ENCODE peak calls at places on chromosome 4, in six cellular contexts. F is A549, B is IMR-90, N is heart left ventricle, D is transverse colon, K is upper lobe of left lung. V is an unnamed sample.
A peak's percentile ranks its signal among the peaks of the same experiment; 100 is the strongest.

GRCh38 chr4:91758487-91758886 is 545.3 kb upstream of the GRID2 start:
- DNase-seq in F (no peak), B (no peak), N (no peak), D (no peak), K (no peak), V (no peak)

GRCh38 chr4:106264331-106264728 is 51.7 kb downstream of the TBCK start:
- DNase-seq in F (peak; percentile 72), B (peak; percentile 17), N (no peak), D (no peak), K (no peak), V (no peak)

GRCh38 chr4:74283614-74284013 is 24.7 kb upstream of the EPGN start:
- DNase-seq in F (peak; percentile 38), B (peak; percentile 51), N (no peak), D (no peak), K (no peak), V (no peak)

GRCh38 chr4:65668201-65669007 is 1.9 kb downstream of the EPHA5 start:
- DNase-seq in F (no peak), B (no peak), N (no peak), D (no peak), K (no peak), V (no peak)

GRCh38 chr4:52721968-52722814 is 29.0 kb downstream of the ERVMER34-1 start:
- DNase-seq in F (peak; percentile 95), B (peak; percentile 97), N (peak; percentile 96), D (peak; percentile 94), K (peak; percentile 92), V (peak; percentile 94)

GRCh38 chr4:142840516-142841123 is 5.5 kb downstream of the INPP4B start:
- DNase-seq in F (peak; percentile 44), B (peak; percentile 68), N (no peak), D (no peak), K (no peak), V (no peak)

GRCh38 chr4:102574317-102574716 is 73.2 kb downstream of the NFKB1 start:
- DNase-seq in F (no peak), B (peak; percentile 63), N (no peak), D (no peak), K (no peak), V (no peak)

GRCh38 chr4:106208481-106209460 is 107.2 kb downstream of the TBCK start:
- DNase-seq in F (no peak), B (no peak), N (peak; percentile 23), D (no peak), K (peak; percentile 37), V (no peak)

GRCh38 chr4:69060651-69061308 is 35.5 kb upstream of the UGT2B7 start:
- DNase-seq in F (peak; percentile 41), B (no peak), N (no peak), D (no peak), K (no peak), V (no peak)

GRCh38 chr4:93791570-93792195 is 36.9 kb upstream of the ATOH1 start:
- DNase-seq in F (peak; percentile 44), B (peak; percentile 48), N (no peak), D (peak; percentile 64), K (no peak), V (no peak)

GRCh38 chr4:107838138-107838618 is 13.4 kb downstream of the SGMS2 start:
- DNase-seq in F (no peak), B (peak; percentile 25), N (no peak), D (no peak), K (no peak), V (no peak)

GRCh38 chr4:55866973-55867574 is 13.6 kb downstream of the EXOC1 start:
- DNase-seq in F (peak; percentile 61), B (peak; percentile 74), N (no peak), D (no peak), K (no peak), V (no peak)

GRCh38 chr4:176271749-176272148 is 2.7 kb upstream of the ASB5 start:
- DNase-seq in F (peak; percentile 25), B (peak; percentile 70), N (no peak), D (no peak), K (no peak), V (no peak)

GRCh38 chr4:118076958-118077766 is 42.9 kb downstream of the NDST3 start:
- DNase-seq in F (peak; percentile 21), B (peak; percentile 34), N (peak; percentile 4), D (peak; percentile 11), K (no peak), V (no peak)

GRCh38 chr4:82561745-82562552 is at the start of gene TMEM150C:
- DNase-seq in F (peak; percentile 48), B (no peak), N (peak; percentile 49), D (peak; percentile 22), K (peak; percentile 87), V (no peak)

GRCh38 chr4:4226606-4227438 is at the start of gene OTOP1:
- DNase-seq in F (no peak), B (no peak), N (no peak), D (no peak), K (peak; percentile 82), V (no peak)

GRCh38 chr4:55733874-55734437 is 85.6 kb upstream of the EXOC1L start:
- DNase-seq in F (peak; percentile 56), B (peak; percentile 3), N (peak; percentile 50), D (peak; percentile 91), K (no peak), V (peak; percentile 14)

GRCh38 chr4:123497328-123497727 is 100.7 kb downstream of the SPRY1 start:
- DNase-seq in F (no peak), B (no peak), N (no peak), D (no peak), K (no peak), V (no peak)

GRCh38 chr4:139928568-139928967 is 225.4 kb downstream of the MAML3 start:
- DNase-seq in F (no peak), B (no peak), N (no peak), D (no peak), K (no peak), V (no peak)

GRCh38 chr4:31918891-31919290 is 1198.7 kb downstream of the PCDH7 start:
- DNase-seq in F (no peak), B (no peak), N (no peak), D (no peak), K (no peak), V (no peak)

GRCh38 chr4:68708566-68708965 is 38.1 kb upstream of the UGT2B15 start:
- DNase-seq in F (no peak), B (no peak), N (no peak), D (no peak), K (no peak), V (no peak)

GRCh38 chr4:47926667-47927258 is 12.4 kb upstream of the NFXL1 start:
- DNase-seq in F (peak; percentile 42), B (peak; percentile 47), N (peak; percentile 45), D (peak; percentile 51), K (no peak), V (no peak)

GRCh38 chr4:88244821-88245579 is 39.4 kb downstream of the PPM1K start:
- DNase-seq in F (no peak), B (no peak), N (no peak), D (peak; percentile 15), K (peak; percentile 47), V (peak; percentile 93)

GRCh38 chr4:128528793-128529553 is 241.4 kb upstream of the PGRMC2 start:
- DNase-seq in F (peak; percentile 95), B (peak; percentile 99), N (no peak), D (no peak), K (no peak), V (peak; percentile 38)

GRCh38 chr4:123415977-123416376 is 19.4 kb downstream of the SPRY1 start:
- DNase-seq in F (no peak), B (peak; percentile 45), N (no peak), D (no peak), K (no peak), V (no peak)

GRCh38 chr4:86233681-86234080 is 126.2 kb downstream of the MAPK10 start:
- DNase-seq in F (no peak), B (peak; percentile 15), N (no peak), D (no peak), K (no peak), V (no peak)

GRCh38 chr4:3420606-3420955 is 21.2 kb upstream of the HGFAC start:
- DNase-seq in F (no peak), B (no peak), N (peak; percentile 20), D (no peak), K (peak; percentile 60), V (no peak)

GRCh38 chr4:60682901-60683300 is 517.2 kb upstream of the ADGRL3 start:
- DNase-seq in F (no peak), B (peak; percentile 79), N (no peak), D (no peak), K (no peak), V (no peak)

GRCh38 chr4:138062929-138063328 is 179.2 kb downstream of the SLC7A11 start:
- DNase-seq in F (no peak), B (peak; percentile 79), N (no peak), D (no peak), K (no peak), V (no peak)

GRCh38 chr4:38150021-38150671 is 189.9 kb downstream of the PTTG2 start:
- DNase-seq in F (no peak), B (peak; percentile 86), N (no peak), D (no peak), K (no peak), V (no peak)

GRCh38 chr4:185358514-185359433 is 37.0 kb downstream of the LRP2BP start:
- DNase-seq in F (peak; percentile 71), B (peak; percentile 75), N (no peak), D (no peak), K (no peak), V (no peak)

GRCh38 chr4:7103031-7103598 is 35.3 kb upstream of the GRPEL1 start:
- DNase-seq in F (peak; percentile 78), B (peak; percentile 35), N (peak; percentile 94), D (peak; percentile 93), K (peak; percentile 97), V (peak; percentile 85)
- TF ChIP-seq POLR2A in F (peak; percentile 55), B (no peak), N (peak; percentile 78), D (peak; percentile 72), K (no peak), V (peak; percentile 90)

DNA sequence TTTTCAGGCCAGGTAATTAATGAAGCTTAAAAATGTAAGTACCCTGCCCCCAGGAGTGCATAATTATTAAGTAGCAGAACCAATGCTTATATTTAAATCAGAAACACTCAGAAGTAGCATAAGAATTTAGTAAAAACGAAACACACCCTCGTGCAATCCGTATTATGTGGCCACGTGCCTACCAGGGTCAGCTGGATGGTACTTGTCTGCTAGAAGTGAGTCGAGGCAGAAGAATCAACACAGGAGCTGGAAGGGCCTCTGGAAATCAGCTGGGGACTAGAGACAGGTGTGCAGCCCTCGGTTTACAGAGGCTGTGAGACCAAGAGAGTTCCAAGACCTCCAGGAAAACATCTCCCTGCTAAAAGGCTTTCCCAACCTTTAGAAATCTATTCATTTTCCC is 559 bp upstream of the FAM47E start:
- DNase-seq in F (no peak), B (no peak), N (no peak), D (no peak), K (no peak), V (peak; percentile 35)
- H3K4me3 ChIP-seq in F (peak overlapping the region; percentile 57), B (no peak overlapping the region), N (peak overlapping the region; percentile 52), D (peak overlapping the region; percentile 50), K (peak overlapping the region; percentile 52), V (peak overlapping the region; percentile 84)

GRCh38 chr4:110196871-110197420 is 1.5 kb downstream of the ELOVL6 start:
- DNase-seq in F (peak; percentile 39), B (peak; percentile 31), N (peak; percentile 58), D (peak; percentile 63), K (peak; percentile 93), V (no peak)
- TF ChIP-seq POLR2A in F (peak; percentile 27), B (no peak), N (no peak), D (peak; percentile 52), K (no peak), V (no peak)

DNA sequence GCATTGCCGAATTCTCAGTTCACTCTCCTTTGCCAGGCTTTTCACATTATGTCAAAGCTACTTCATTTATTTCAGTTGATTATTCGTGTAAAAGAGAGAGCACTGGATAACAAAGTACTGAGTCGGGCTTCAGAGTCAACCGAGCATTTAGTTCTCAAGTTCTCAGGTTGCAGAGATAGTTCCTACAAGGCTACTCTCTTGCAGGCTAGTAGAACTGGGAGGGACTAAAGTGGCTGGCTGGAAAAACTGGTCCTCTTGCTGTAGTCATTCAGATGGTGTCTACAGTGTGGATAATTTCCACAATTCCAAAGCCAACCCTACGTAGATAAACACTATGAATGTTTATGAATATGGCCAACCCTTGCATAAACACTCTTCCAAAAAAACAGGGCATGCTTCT is 4.6 kb upstream of the CCNG2 start:
- DNase-seq in F (no peak), B (peak; percentile 69), N (no peak), D (no peak), K (no peak), V (no peak)
- H3K4me3 ChIP-seq in F (no peak overlapping the region), B (no peak overlapping the region), N (no peak overlapping the region), D (no peak overlapping the region), K (no peak overlapping the region), V (no peak overlapping the region)